ENCODE peak calls at places on chromosomes 3 and 15, in six cellular contexts. H is sigmoid colon, B is spleen, F is stomach, C is uterus, E is transverse colon. L is an unnamed sample.

GRCh38 chr3:55658297-55659022 is 171.4 kb upstream of the WNT5A start:
- DNase-seq in H (no peak), C (no peak), E (no peak), F (no peak), B (no peak), L (no peak)

GRCh38 chr3:45567730-45568172 is 26.8 kb upstream of the LIMD1 start:
- DNase-seq in C (no peak), E (peak; percentile 36), B (no peak), H (peak; percentile 59), F (no peak), L (no peak)

GRCh38 chr15:81316267-81316666 is 7.7 kb downstream of the STARD5 start:
- DNase-seq in E (no peak), F (no peak), B (no peak), H (no peak), C (no peak), L (no peak)

GRCh38 chr3:159600291-159600690 is 388.3 kb upstream of the IL12A start:
- DNase-seq in F (no peak), B (no peak), E (no peak), C (no peak), H (no peak), L (no peak)

GRCh38 chr3:88262527-88262926 is 112.8 kb downstream of the C3orf38 start:
- DNase-seq in C (no peak), F (no peak), E (no peak), H (no peak), B (no peak), L (no peak)

GRCh38 chr3:123941150-123941941 is 19.7 kb downstream of the CCDC14 start:
- DNase-seq in H (no peak), C (no peak), F (no peak), B (no peak), E (no peak), L (no peak)

GRCh38 chr3:142973217-142974009 is 9.9 kb upstream of the PAQR9 start:
- DNase-seq in H (no peak), F (no peak), E (no peak), B (no peak), C (no peak), L (no peak)

GRCh38 chr3:171863920-171864319 is 20.8 kb downstream of the TMEM212 start:
- DNase-seq in H (no peak), F (no peak), C (no peak), B (no peak), E (no peak), L (no peak)

GRCh38 chr3:138140940-138141339 is 8.8 kb upstream of the A4GNT start:
- DNase-seq in E (no peak), H (no peak), B (no peak), F (no peak), C (no peak), L (no peak)

GRCh38 chr15:58467121-58467721 is 35.4 kb downstream of the LIPC start:
- DNase-seq in H (no peak), F (no peak), E (no peak), C (no peak), B (no peak), L (no peak)

GRCh38 chr15:64825431-64826294 is at the start of gene PIF1:
- DNase-seq in B (peak; percentile 91), F (peak; percentile 89), E (peak; percentile 92), H (peak; percentile 96), C (peak; percentile 96), L (peak; percentile 98)

GRCh38 chr3:102471491-102471890 is 36.7 kb downstream of the ZPLD1 start:
- DNase-seq in F (no peak), E (no peak), H (no peak), C (no peak), B (no peak), L (no peak)

GRCh38 chr15:80825361-80826030 is 46.3 kb downstream of the CEMIP start:
- DNase-seq in H (no peak), E (no peak), B (no peak), F (no peak), C (no peak), L (no peak)

GRCh38 chr3:78283994-78284393 is 1244.1 kb downstream of the ROBO2 start:
- DNase-seq in H (no peak), B (no peak), F (no peak), E (no peak), C (no peak), L (no peak)

GRCh38 chr3:18295171-18295920 is 129.8 kb downstream of the SATB1 start:
- DNase-seq in C (no peak), H (no peak), B (no peak), F (peak; percentile 50), E (peak; percentile 53), L (peak; percentile 54)

GRCh38 chr15:32641517-32642059 is at the start of gene SCG5:
- DNase-seq in C (no peak), F (no peak), E (peak; percentile 38), H (no peak), B (no peak), L (peak; percentile 18)
- TF ChIP-seq POLR2A in C (no peak), F (no peak), E (no peak), H (no peak), B (no peak), L (no peak)

GRCh38 chr3:8484409-8485140 is 17.0 kb upstream of the LMCD1 start:
- DNase-seq in C (no peak), F (no peak), H (no peak), B (no peak), E (no peak), L (no peak)

GRCh38 chr3:8482263-8482662 is 19.4 kb upstream of the LMCD1 start:
- DNase-seq in E (no peak), B (no peak), C (no peak), H (no peak), F (no peak), L (no peak)

GRCh38 chr3:8481380-8481779 is 20.2 kb upstream of the LMCD1 start:
- DNase-seq in F (no peak), C (no peak), E (no peak), B (no peak), H (no peak), L (no peak)

GRCh38 chr3:8485141-8485840 is 16.3 kb upstream of the LMCD1 start:
- DNase-seq in H (no peak), C (no peak), F (no peak), B (no peak), E (no peak), L (no peak)

DNA sequence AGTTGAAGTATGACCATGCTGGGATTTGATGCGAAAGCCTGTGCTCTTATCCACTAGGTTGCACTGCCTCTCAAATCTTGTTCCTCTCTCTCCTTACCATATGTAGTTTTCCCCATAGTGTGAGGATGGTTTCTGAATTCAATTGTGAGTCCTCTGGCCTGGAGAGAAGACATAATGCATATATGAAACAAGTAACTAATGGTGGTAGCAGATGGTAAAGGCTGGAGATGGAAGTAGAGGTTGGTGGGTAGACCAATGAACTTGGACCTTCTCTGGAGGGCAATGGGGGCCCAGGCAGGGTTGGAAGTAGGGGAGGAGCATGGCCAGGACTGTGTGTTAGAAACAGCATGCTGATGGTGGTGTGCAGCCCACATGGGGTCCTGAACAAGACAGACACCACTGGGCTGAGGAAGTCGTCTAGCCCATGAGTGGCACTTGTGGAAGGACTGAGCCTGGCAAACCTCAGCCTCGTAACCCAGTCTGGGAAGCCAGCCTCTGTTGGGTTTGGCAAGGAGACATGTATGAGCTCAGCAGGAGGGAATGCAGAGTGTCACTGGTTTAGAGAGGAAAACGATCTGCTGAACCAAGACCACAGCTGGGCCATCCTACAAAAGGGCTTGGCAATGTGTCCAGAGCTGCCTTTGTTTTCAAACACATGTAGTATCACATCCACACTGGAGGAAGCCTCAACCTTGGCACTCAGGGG is 18.5 kb upstream of the LMCD1 start:
- DNase-seq in F (peak; percentile 58), C (peak; percentile 71), H (peak; percentile 75), E (peak; percentile 23), B (no peak), L (no peak)
- TF ChIP-seq POLR2A in F (no peak), C (no peak), H (no peak), E (no peak), B (no peak), L (no peak)

GRCh38 chr3:144301863-144302262 is 330.2 kb downstream of the DIPK2A start:
- DNase-seq in E (no peak), F (no peak), C (no peak), B (no peak), H (no peak), L (no peak)
- TF ChIP-seq POLR2A in E (no peak), F (no peak), C (no peak), B (no peak), H (no peak), L (no peak)

GRCh38 chr15:68264282-68264681 is 13.3 kb upstream of the FEM1B start:
- DNase-seq in B (no peak), E (no peak), H (no peak), F (no peak), C (no peak), L (no peak)
- TF ChIP-seq POLR2A in B (no peak), E (no peak), H (no peak), F (no peak), C (no peak), L (no peak)

GRCh38 chr3:17151598-17152373 is 267.0 kb downstream of the PLCL2 start:
- DNase-seq in F (peak; percentile 36), H (no peak), B (peak; percentile 90), E (peak; percentile 44), C (no peak), L (peak; percentile 52)
- TF ChIP-seq POLR2A in F (no peak), H (no peak), B (no peak), E (no peak), C (no peak), L (peak; percentile 55)

GRCh38 chr3:9689757-9690156 is 13.9 kb upstream of the CPNE9 start:
- DNase-seq in B (peak; percentile 49), E (no peak), F (no peak), C (no peak), H (no peak), L (no peak)
- TF ChIP-seq POLR2A in B (no peak), E (no peak), F (no peak), C (no peak), H (no peak), L (no peak)

GRCh38 chr15:101654191-101654590 is 2.0 kb upstream of the TM2D3 start:
- DNase-seq in B (no peak), H (no peak), C (no peak), E (no peak), F (no peak), L (no peak)

GRCh38 chr15:101652783-101653430 is 726 bp upstream of the TM2D3 start:
- DNase-seq in F (no peak), H (peak; percentile 72), E (no peak), C (peak; percentile 24), B (peak; percentile 72), L (no peak)

GRCh38 chr15:101650145-101650544 is 2.0 kb downstream of the TM2D3 start:
- DNase-seq in F (no peak), H (no peak), C (no peak), B (no peak), E (no peak), L (no peak)

GRCh38 chr15:101651753-101652097 is 456 bp downstream of the TM2D3 start:
- DNase-seq in E (no peak), F (no peak), C (peak; percentile 35), H (no peak), B (no peak), L (no peak)

GRCh38 chr15:101652098-101652782 is at the start of gene TM2D3:
- DNase-seq in B (peak; percentile 99), E (peak; percentile 95), F (peak; percentile 95), C (peak; percentile 90), H (peak; percentile 96), L (peak; percentile 99)
- TF ChIP-seq POLR2A in B (peak; percentile 95), E (peak; percentile 95), F (peak; percentile 34), C (peak; percentile 96), H (peak; percentile 83), L (peak; percentile 92)